ENCODE peak calls at places on chromosomes 13 and 19, in six cellular contexts. X is mammary epithelial cell, B is kidney, A is dorsolateral prefrontal cortex, J is foreskin fibroblast, I is AG10803. L is an unnamed sample.

GRCh38 chr13:59447846-59448620 is 715.7 kb downstream of the DIAPH3 start:
- DNase-seq in X (peak), B (no peak), A (no peak), J (peak), I (peak), L (no peak)

GRCh38 chr13:43279696-43280095 is 256.3 kb downstream of the DNAJC15 start:
- DNase-seq in X (no peak), B (no peak), A (no peak), J (no peak), I (no peak), L (no peak)

GRCh38 chr13:101449971-101450748 is 2.3 kb upstream of the ITGBL1 start:
- DNase-seq in X (peak), B (no peak), A (no peak), J (peak), I (peak), L (no peak)

GRCh38 chr19:33879818-33880575 is 83.3 kb downstream of the KCTD15 start:
- DNase-seq in X (no peak), B (peak), A (no peak), J (peak), I (no peak), L (no peak)

GRCh38 chr19:593505-593904 is 3.8 kb downstream of the HCN2 start:
- DNase-seq in X (no peak), B (no peak), A (no peak), J (no peak), I (no peak), L (no peak)

GRCh38 chr19:17874423-17875135 is 2.8 kb downstream of the SLC5A5 start:
- DNase-seq in X (no peak), B (no peak), A (no peak), J (no peak), I (no peak), L (no peak)

GRCh38 chr13:48562296-48563066 is 29.6 kb upstream of the RCBTB2 start:
- DNase-seq in X (peak), B (no peak), A (no peak), J (no peak), I (no peak), L (no peak)

GRCh38 chr19:46435009-46435408 is 6.3 kb upstream of the PNMA8C start:
- DNase-seq in X (no peak), B (no peak), A (peak), J (no peak), I (no peak), L (no peak)

GRCh38 chr19:40750285-40751064 is at the start of gene ACTMAP:
- DNase-seq in X (peak), B (peak), A (peak), J (peak), I (peak), L (peak)

GRCh38 chr19:803686-804418 is 6.6 kb downstream of the PTBP1 start:
- DNase-seq in X (no peak), B (peak), A (no peak), J (no peak), I (no peak), L (no peak)

GRCh38 chr19:23283925-23284324 is 33.7 kb upstream of the ZNF724 start:
- DNase-seq in X (no peak), B (no peak), A (no peak), J (peak), I (peak), L (no peak)

GRCh38 chr13:26872444-26873173 is 112.0 kb upstream of the GPR12 start:
- DNase-seq in X (peak), B (no peak), A (peak), J (peak), I (peak), L (peak)

GRCh38 chr13:106756446-106756845 is 188.5 kb upstream of the ARGLU1 start:
- DNase-seq in X (no peak), B (no peak), A (no peak), J (no peak), I (no peak), L (no peak)

GRCh38 chr19:3880471-3881271 is at the start of gene ATCAY:
- DNase-seq in X (no peak), B (no peak), A (peak), J (peak), I (no peak), L (no peak)

GRCh38 chr13:99133230-99133629 is 67.4 kb upstream of the UBAC2 start:
- DNase-seq in X (no peak), B (no peak), A (no peak), J (no peak), I (no peak), L (no peak)

GRCh38 chr19:10471909-10472308 is 31.2 kb downstream of the KEAP1 start:
- DNase-seq in X (peak), B (no peak), A (no peak), J (peak), I (peak), L (no peak)

GRCh38 chr19:18768997-18769891 is 21.9 kb downstream of the COMP start:
- DNase-seq in X (no peak), B (peak), A (no peak), J (no peak), I (no peak), L (no peak)

GRCh38 chr13:33188093-33188882 is 97.3 kb downstream of the STARD13 start:
- DNase-seq in X (no peak), B (no peak), A (no peak), J (peak), I (peak), L (no peak)

GRCh38 chr19:51015691-51016267 is 3.7 kb downstream of the KLK10 start:
- DNase-seq in X (no peak), B (no peak), A (no peak), J (no peak), I (no peak), L (no peak)

GRCh38 chr19:49009828-49010227 is 7.1 kb downstream of the LHB start:
- DNase-seq in X (no peak), B (no peak), A (no peak), J (no peak), I (no peak), L (no peak)

GRCh38 chr19:15730538-15730937 is 2.7 kb downstream of the OR10H2 start:
- DNase-seq in X (no peak), B (no peak), A (no peak), J (no peak), I (no peak), L (no peak)

GRCh38 chr19:35641515-35642151 is at the start of gene ETV2:
- DNase-seq in X (no peak), B (no peak), A (no peak), J (peak), I (no peak), L (no peak)

GRCh38 chr13:110812111-110812868 is 98.8 kb downstream of the ING1 start:
- DNase-seq in X (no peak), B (peak), A (no peak), J (peak), I (peak), L (no peak)
- TF ChIP-seq CTCF in X (no peak), B (no peak), A (no peak), J (no peak), I (no peak), L (no peak)

GRCh38 chr19:19782783-19783182 is 38.8 kb downstream of the ZNF506 start:
- DNase-seq in X (no peak), B (no peak), A (no peak), J (no peak), I (no peak), L (no peak)

DNA sequence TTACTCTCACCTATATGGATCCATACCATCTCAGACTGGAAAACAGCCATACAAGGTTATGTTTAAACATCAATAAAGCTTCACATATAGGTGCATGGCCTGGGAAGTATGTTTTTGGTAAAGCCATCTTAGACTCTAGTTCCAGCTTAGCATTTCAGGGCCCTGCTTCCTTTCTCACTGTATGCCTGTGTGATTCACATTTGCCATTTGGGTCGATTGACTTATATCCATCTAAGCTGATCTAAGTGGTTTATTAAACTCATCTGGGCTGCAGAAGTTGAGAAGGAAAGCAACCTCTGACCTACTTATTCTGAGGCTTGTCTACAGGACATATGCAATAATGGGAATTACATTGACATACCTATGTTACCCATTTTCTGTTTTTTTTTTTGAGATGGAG is 33.5 kb downstream of the ZNF506 start:
- DNase-seq in X (no peak), B (no peak), A (no peak), J (no peak), I (no peak), L (no peak)
- TF ChIP-seq CTCF in X (no peak), B (no peak), A (no peak), J (no peak), I (no peak), L (no peak)

DNA sequence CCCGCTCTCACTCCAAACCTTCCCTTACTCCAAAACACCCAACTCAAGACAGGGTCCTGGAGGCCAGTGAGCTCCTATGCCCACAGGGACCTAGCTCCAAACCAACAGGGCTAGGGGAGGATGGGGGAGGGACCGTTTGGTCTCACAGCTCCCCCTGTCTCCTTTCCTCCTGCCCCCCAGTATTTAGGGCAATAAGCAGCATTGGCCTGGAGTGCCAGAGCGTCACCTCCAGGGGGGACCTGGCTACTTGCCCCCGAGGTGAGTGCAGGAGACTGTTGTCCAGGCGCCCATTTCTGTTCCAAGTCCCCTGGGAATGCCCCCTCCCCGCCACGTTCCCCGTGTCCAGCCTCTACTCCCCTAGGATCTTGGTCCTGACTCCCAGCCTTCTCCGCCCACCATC is 792 bp downstream of the RETN start:
- DNase-seq in X (no peak), B (no peak), A (no peak), J (no peak), I (no peak), L (no peak)
- TF ChIP-seq CTCF in X (no peak), B (no peak), A (no peak), J (no peak), I (no peak), L (no peak)

GRCh38 chr19:55676384-55676783 is 1.4 kb downstream of the EPN1 start:
- DNase-seq in X (peak), B (no peak), A (no peak), J (peak), I (peak), L (no peak)
- TF ChIP-seq CTCF in X (no peak), B (no peak), A (no peak), J (no peak), I (peak), L (no peak)

DNA sequence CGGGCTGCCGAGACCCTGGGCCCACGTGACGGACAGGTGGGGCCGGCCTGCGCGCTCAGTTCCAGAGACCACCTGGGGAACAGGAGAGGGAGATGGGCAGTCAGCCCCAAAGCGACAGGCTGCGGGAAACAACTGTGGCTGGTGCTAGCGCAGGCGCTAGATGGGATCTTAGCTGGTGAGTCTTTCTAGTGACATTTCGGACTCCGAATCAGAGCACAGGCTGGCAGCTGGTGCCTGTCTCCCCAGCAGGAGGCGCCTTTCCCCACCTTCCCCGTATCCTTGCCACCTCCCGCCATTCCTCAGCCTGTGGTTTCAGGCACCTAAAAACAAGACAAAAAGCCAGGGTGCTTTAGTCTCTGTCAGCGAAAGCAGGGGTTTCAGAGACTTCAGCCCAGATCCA is 19.4 kb upstream of the RANBP3 start:
- DNase-seq in X (no peak), B (no peak), A (no peak), J (no peak), I (no peak), L (no peak)
- TF ChIP-seq CTCF in X (no peak), B (no peak), A (no peak), J (no peak), I (no peak), L (no peak)